ENCODE peak calls at places on chromosomes 3 and 15, in four cellular contexts. F is thoracic aorta, X is cardiac muscle cell, Q is hepatocyte. Y is an unnamed sample. For H3K27me3 and H3K4me1, the result is how much of the 10 kb centered on the place peaks cover.

GRCh38 chr3:52244061-52244628 is 1.4 kb upstream of the PPM1M start:
- DNase-seq in F (no peak), X (no peak), Q (peak), Y (peak)

GRCh38 chr15:74790080-74790916 is 8.4 kb downstream of the CSK start:
- DNase-seq in F (no peak), X (peak), Q (peak), Y (peak)

GRCh38 chr3:168096210-168096795 is 579 bp upstream of the GOLIM4 start:
- DNase-seq in F (peak), X (peak), Q (peak), Y (peak)

GRCh38 chr3:29128004-29128403 is 152.9 kb upstream of the RBMS3 start:
- DNase-seq in F (no peak), X (peak), Q (no peak), Y (peak)

GRCh38 chr3:38690185-38690584 is 40.7 kb upstream of the SCN5A start:
- DNase-seq in F (no peak), X (no peak), Q (no peak), Y (no peak)

GRCh38 chr3:9301798-9302197 is 52.4 kb upstream of the SRGAP3 start:
- DNase-seq in F (no peak), X (no peak), Q (no peak), Y (no peak)

GRCh38 chr3:193207290-193207689 is 33.7 kb upstream of the PLAAT1 start:
- DNase-seq in F (no peak), X (no peak), Q (no peak), Y (peak)

GRCh38 chr15:99435138-99435695 is 130.6 kb upstream of the MEF2A start:
- DNase-seq in F (no peak), X (no peak), Q (peak), Y (no peak)

GRCh38 chr15:81889480-81889871 is 156.3 kb downstream of the MEX3B start:
- DNase-seq in F (no peak), X (no peak), Q (no peak), Y (peak)

GRCh38 chr15:51097553-51098330 is 3.0 kb upstream of the TNFAIP8L3 start:
- DNase-seq in F (no peak), X (peak), Q (peak), Y (no peak)

GRCh38 chr15:51094606-51095569 is at the start of gene TNFAIP8L3:
- DNase-seq in F (no peak), X (peak), Q (peak), Y (no peak)

GRCh38 chr15:51093865-51094605 is 671 bp downstream of the TNFAIP8L3 start:
- DNase-seq in F (no peak), X (peak), Q (peak), Y (no peak)

GRCh38 chr15:51096976-51097375 is 2.3 kb upstream of the TNFAIP8L3 start:
- DNase-seq in F (no peak), X (no peak), Q (no peak), Y (no peak)

DNA sequence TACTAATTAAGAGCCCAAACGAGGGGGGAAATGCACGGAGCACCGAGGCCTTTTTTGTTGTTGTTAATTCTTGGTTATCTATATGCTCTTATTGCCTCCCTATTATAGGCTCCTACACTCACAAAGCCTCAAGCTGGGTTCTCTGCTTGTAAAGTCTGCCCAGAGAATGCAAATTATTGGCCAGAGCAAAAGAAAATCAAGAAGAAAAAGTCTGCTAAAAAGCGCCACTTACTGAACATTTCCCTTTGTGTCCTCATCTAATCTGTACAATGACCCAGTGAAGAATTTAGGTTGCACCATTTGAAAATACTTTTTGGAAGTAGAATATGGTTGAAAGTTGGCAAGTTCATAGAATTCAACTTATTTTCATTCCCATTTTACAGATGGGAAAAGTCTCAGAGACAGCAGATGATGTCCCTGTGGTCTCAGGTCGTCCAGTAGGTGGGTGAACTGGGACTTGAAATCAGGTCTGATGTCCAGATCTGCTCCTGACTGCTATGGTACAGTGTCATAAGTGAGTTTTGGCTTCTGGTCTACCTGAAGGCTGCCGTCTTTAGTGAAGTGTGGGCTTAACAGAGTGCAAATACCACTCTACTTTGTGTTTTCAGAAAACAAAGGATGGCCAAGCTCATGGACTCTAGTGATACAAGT is 1.1 kb upstream of the TNFAIP8L3 start:
- DNase-seq in F (no peak), X (no peak), Q (no peak), Y (no peak)
- H3K27me3 ChIP-seq in F (under half), X (half or more), Q (half or more), Y (under half)

DNA sequence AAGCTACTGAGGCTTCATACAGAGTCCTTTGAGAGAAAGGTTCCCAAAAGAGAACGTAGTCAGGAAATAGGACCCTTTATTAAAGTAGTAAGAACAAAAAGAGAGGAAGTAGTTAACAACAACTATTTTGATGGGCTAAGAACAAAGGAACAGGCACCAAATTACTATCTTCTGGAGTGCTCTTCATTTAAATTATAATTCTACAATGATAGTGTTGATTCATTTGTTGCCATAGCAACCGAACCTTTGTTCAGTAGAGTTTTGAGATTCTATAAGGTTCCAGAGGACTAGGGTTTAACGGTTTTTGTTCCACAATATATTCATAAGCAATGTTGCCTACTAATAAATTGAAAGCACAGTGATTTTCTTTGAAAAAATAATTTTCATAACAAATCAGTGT is 78.8 kb downstream of the CMSS1 start:
- DNase-seq in F (no peak), X (no peak), Q (no peak), Y (no peak)
- H3K27ac ChIP-seq in F (no peak), X (no peak), Q (peak), Y (peak)

GRCh38 chr3:11591401-11592266 is 52.1 kb downstream of the VGLL4 start:
- DNase-seq in F (no peak), X (peak), Q (peak), Y (peak)
- H3K4me1 ChIP-seq in F (half or more), X (half or more), Q (under half), Y (half or more)

DNA sequence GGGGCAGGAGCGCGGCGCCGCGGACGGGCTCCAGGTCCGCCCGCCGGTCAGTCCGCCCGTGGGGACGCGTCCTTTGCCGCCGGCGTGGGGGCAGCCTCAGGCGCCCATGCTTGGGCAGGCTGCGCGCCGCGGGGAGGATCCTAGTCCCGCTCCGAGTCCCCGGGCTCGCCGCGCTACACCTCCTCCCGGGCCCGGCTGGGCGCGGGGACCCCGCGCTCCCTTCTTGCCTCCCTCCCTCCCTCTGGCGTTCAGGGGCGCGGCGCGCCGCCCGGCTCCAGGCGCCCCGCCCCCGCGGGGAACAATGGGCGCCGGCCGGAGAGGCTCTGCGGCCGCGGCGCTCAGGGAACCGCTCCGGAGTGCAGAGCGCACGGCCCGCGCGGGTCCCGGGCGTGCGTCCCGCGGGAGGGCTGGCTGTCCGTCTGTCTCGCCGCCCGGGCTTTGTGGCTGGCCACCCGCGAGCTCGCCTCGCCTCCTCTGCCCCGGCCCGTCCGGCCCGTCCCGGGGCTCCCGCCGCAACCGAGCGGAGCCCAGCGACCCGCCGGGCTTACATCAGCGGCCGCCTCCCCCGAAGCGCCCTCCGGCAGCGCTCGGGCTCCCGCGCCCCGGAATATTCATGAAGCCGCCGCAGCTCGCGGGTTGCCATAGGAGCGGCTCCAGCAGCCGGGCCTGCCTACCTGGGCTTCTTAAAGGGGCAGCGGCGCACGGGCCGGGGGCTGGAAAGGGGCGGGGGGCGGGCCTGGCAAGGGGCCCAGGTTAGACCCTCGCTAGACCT is at the start of gene HCN4:
- DNase-seq in F (no peak), X (no peak), Q (peak), Y (no peak)
- H3K27me3 ChIP-seq in F (under half), X (under half), Q (half or more), Y (under half)

GRCh38 chr3:142972092-142972753 is 8.7 kb upstream of the PAQR9 start:
- DNase-seq in F (no peak), X (no peak), Q (no peak), Y (no peak)
- H3K27ac ChIP-seq in F (no peak), X (no peak), Q (no peak), Y (no peak)

DNA sequence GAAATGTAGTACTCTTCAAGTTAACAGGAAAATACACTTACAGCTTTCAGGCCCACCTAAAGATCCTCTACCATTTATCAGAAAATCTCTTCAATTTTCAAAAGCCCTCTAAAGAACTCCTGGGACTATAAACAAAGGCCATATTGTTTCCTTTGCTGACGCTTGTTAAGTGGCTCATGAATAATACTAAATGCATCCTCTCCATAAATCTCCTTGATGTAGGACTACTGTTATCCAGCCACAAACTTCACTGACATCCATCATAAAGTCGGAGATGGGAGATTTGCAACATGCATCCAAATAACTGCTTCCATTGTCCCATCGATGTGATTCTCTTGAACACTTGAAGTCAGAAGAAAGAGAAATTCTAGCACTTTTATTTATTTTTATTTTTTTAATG is 326.5 kb downstream of the ZIC1 start:
- DNase-seq in F (no peak), X (no peak), Q (no peak), Y (peak)
- H3K4me1 ChIP-seq in F (under half), X (under half), Q (under half), Y (under half)

DNA sequence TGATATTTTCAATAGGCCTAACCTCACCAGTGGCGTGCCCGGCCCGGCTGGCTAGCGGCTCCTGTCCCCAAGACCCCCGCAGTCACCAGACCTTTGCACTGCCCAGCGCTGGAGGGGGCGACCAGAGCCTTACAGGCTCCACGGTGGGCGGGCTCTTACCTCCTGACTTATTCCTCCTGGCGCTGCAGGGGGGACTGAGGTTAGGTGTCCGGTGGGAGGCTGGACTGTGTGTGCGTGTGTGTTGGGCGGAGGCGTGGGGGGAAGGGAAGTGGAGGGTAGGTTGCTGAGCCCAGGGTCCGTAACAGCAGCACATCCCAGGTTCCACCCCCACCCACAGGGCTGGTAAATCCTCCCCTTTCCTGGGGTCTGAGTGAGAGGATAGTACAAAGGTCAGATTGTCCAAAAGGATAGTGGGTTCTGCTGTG is 27.5 kb upstream of the THRB start:
- DNase-seq in F (no peak), X (peak), Q (peak), Y (no peak)
- H3K27me3 ChIP-seq in F (under half), X (half or more), Q (under half), Y (under half)

GRCh38 chr3:172280406-172281051 is 167.7 kb downstream of the GHSR start:
- DNase-seq in F (no peak), X (peak), Q (peak), Y (peak)
- H3K27ac ChIP-seq in F (peak), X (peak), Q (peak), Y (peak)